ENCODE peak calls at places on chromosome 1, in four cellular contexts. A, P, Y and B are unnamed samples.

GRCh38 chr1:33256335-33256700 is at the start of gene ZNF362:
- DNase-seq in A (peak), P (peak), Y (peak), B (peak)

GRCh38 chr1:64811131-64811530 is 66.3 kb downstream of the RAVER2 start:
- DNase-seq in A (no peak), P (no peak), Y (no peak), B (no peak)

GRCh38 chr1:191206808-191207207 is 729.1 kb upstream of the BRINP3 start:
- DNase-seq in A (peak), P (peak), Y (no peak), B (no peak)

GRCh38 chr1:39205102-39205780 is 746 bp downstream of the MACF1 start:
- DNase-seq in A (peak), P (peak), Y (peak), B (peak)

GRCh38 chr1:55848906-55849305 is 633.7 kb upstream of the USP24 start:
- DNase-seq in A (no peak), P (no peak), Y (no peak), B (peak)

GRCh38 chr1:53542551-53542950 is 83.4 kb downstream of the DMRTB1 start:
- DNase-seq in A (no peak), P (no peak), Y (no peak), B (no peak)

GRCh38 chr1:220680085-220680687 is 10.0 kb upstream of the C1orf115 start:
- DNase-seq in A (peak), P (peak), Y (no peak), B (peak)

GRCh38 chr1:148362141-148362929 is 120.8 kb downstream of the PPIAL4G start:
- DNase-seq in A (no peak), P (peak), Y (peak), B (no peak)

GRCh38 chr1:47182681-47183235 is 7.1 kb downstream of the PDZK1IP1 start:
- DNase-seq in A (no peak), P (no peak), Y (no peak), B (no peak)

GRCh38 chr1:17550684-17551584 is 11.4 kb downstream of the ARHGEF10L start:
- DNase-seq in A (peak), P (no peak), Y (no peak), B (no peak)

GRCh38 chr1:234963904-234964702 is 164.5 kb downstream of the TOMM20 start:
- DNase-seq in A (peak), P (no peak), Y (no peak), B (no peak)